ENCODE peak calls at places on chromosomes 13 and 19, in seven cellular contexts. One of them, this sample, is unnamed.
A peak's percentile ranks its signal among the peaks of the same experiment; 100 is the strongest.

GRCh38 chr19:9043524-9043923 is 33.3 kb upstream of the MUC16 start:
- DNase-seq in fibroblast of lung: peak; percentile 51
- DNase-seq in BE2C: no peak
- DNase-seq in heart right ventricle: no peak
- DNase-seq in pancreas: no peak
- DNase-seq in esophagus squamous epithelium: no peak
- DNase-seq in adrenal gland: no peak
- DNase-seq in this sample: no peak

GRCh38 chr13:25756916-25757315 is 294.9 kb downstream of the SHISA2 start:
- DNase-seq in fibroblast of lung: no peak
- DNase-seq in BE2C: no peak
- DNase-seq in heart right ventricle: no peak
- DNase-seq in pancreas: no peak
- DNase-seq in esophagus squamous epithelium: no peak
- DNase-seq in adrenal gland: no peak
- DNase-seq in this sample: no peak

GRCh38 chr13:106382569-106382968 is 152.9 kb downstream of the EFNB2 start:
- DNase-seq in fibroblast of lung: no peak
- DNase-seq in BE2C: no peak
- DNase-seq in heart right ventricle: no peak
- DNase-seq in pancreas: no peak
- DNase-seq in esophagus squamous epithelium: no peak
- DNase-seq in adrenal gland: no peak
- DNase-seq in this sample: no peak

GRCh38 chr13:113400621-113401451 is 36.9 kb upstream of the GRTP1 start:
- DNase-seq in fibroblast of lung: no peak
- DNase-seq in BE2C: no peak
- DNase-seq in heart right ventricle: peak; percentile 74
- DNase-seq in pancreas: no peak
- DNase-seq in esophagus squamous epithelium: no peak
- DNase-seq in adrenal gland: no peak
- DNase-seq in this sample: no peak

GRCh38 chr13:105389373-105389772 is 1146.1 kb downstream of the EFNB2 start:
- DNase-seq in fibroblast of lung: no peak
- DNase-seq in BE2C: no peak
- DNase-seq in heart right ventricle: no peak
- DNase-seq in pancreas: no peak
- DNase-seq in esophagus squamous epithelium: no peak
- DNase-seq in adrenal gland: no peak
- DNase-seq in this sample: no peak

GRCh38 chr19:28386080-28386869 is 826.7 kb downstream of the UQCRFS1 start:
- DNase-seq in fibroblast of lung: no peak
- DNase-seq in BE2C: no peak
- DNase-seq in heart right ventricle: no peak
- DNase-seq in pancreas: no peak
- DNase-seq in esophagus squamous epithelium: no peak
- DNase-seq in adrenal gland: no peak
- DNase-seq in this sample: no peak

GRCh38 chr19:49441210-49441959 is at the start of gene SLC17A7:
- DNase-seq in fibroblast of lung: no peak
- DNase-seq in BE2C: peak; percentile 65
- DNase-seq in heart right ventricle: peak; percentile 61
- DNase-seq in pancreas: no peak
- DNase-seq in esophagus squamous epithelium: no peak
- DNase-seq in adrenal gland: no peak
- DNase-seq in this sample: no peak

GRCh38 chr19:2083174-2083854 is 12.8 kb downstream of the MOB3A start:
- DNase-seq in fibroblast of lung: no peak
- DNase-seq in BE2C: no peak
- DNase-seq in heart right ventricle: no peak
- DNase-seq in pancreas: no peak
- DNase-seq in esophagus squamous epithelium: no peak
- DNase-seq in adrenal gland: no peak
- DNase-seq in this sample: no peak

GRCh38 chr19:55766466-55766865 is 2.5 kb upstream of the RFPL4AL1 start:
- DNase-seq in fibroblast of lung: no peak
- DNase-seq in BE2C: no peak
- DNase-seq in heart right ventricle: no peak
- DNase-seq in pancreas: no peak
- DNase-seq in esophagus squamous epithelium: no peak
- DNase-seq in adrenal gland: peak; percentile 15
- DNase-seq in this sample: no peak

GRCh38 chr19:48724796-48725753 is 5.5 kb upstream of the MAMSTR start:
- DNase-seq in fibroblast of lung: peak; percentile 81
- DNase-seq in BE2C: peak; percentile 64
- DNase-seq in heart right ventricle: no peak
- DNase-seq in pancreas: no peak
- DNase-seq in esophagus squamous epithelium: no peak
- DNase-seq in adrenal gland: peak; percentile 74
- DNase-seq in this sample: no peak

GRCh38 chr13:20702945-20703784 is at the start of gene IL17D:
- DNase-seq in fibroblast of lung: no peak
- DNase-seq in BE2C: peak; percentile 52
- DNase-seq in heart right ventricle: no peak
- DNase-seq in pancreas: peak; percentile 52
- DNase-seq in esophagus squamous epithelium: no peak
- DNase-seq in adrenal gland: no peak
- DNase-seq in this sample: no peak

GRCh38 chr13:33353210-33353609 is 67.7 kb upstream of the STARD13 start:
- DNase-seq in fibroblast of lung: no peak
- DNase-seq in BE2C: no peak
- DNase-seq in heart right ventricle: peak; percentile 36
- DNase-seq in pancreas: no peak
- DNase-seq in esophagus squamous epithelium: no peak
- DNase-seq in adrenal gland: peak; percentile 51
- DNase-seq in this sample: no peak

GRCh38 chr19:46609511-46610412 is 8.6 kb downstream of the CALM3 start:
- DNase-seq in fibroblast of lung: no peak
- DNase-seq in BE2C: no peak
- DNase-seq in heart right ventricle: no peak
- DNase-seq in pancreas: no peak
- DNase-seq in esophagus squamous epithelium: no peak
- DNase-seq in adrenal gland: peak; percentile 17
- DNase-seq in this sample: no peak

GRCh38 chr13:34250151-34250550 is 432.2 kb downstream of the RFC3 start:
- DNase-seq in fibroblast of lung: peak; percentile 72
- DNase-seq in BE2C: no peak
- DNase-seq in heart right ventricle: no peak
- DNase-seq in pancreas: no peak
- DNase-seq in esophagus squamous epithelium: no peak
- DNase-seq in adrenal gland: no peak
- DNase-seq in this sample: no peak

GRCh38 chr19:16062789-16063188 is 13.5 kb upstream of the TPM4 start:
- DNase-seq in fibroblast of lung: no peak
- DNase-seq in BE2C: peak; percentile 70
- DNase-seq in heart right ventricle: peak; percentile 60
- DNase-seq in pancreas: no peak
- DNase-seq in esophagus squamous epithelium: no peak
- DNase-seq in adrenal gland: no peak
- DNase-seq in this sample: peak; percentile 66

GRCh38 chr13:43389573-43389972 is 366.2 kb downstream of the DNAJC15 start:
- DNase-seq in fibroblast of lung: no peak
- DNase-seq in BE2C: no peak
- DNase-seq in heart right ventricle: no peak
- DNase-seq in pancreas: no peak
- DNase-seq in esophagus squamous epithelium: no peak
- DNase-seq in adrenal gland: no peak
- DNase-seq in this sample: no peak

GRCh38 chr19:2100719-2101061 is 4.0 kb downstream of the IZUMO4 start:
- DNase-seq in fibroblast of lung: no peak
- DNase-seq in BE2C: no peak
- DNase-seq in heart right ventricle: no peak
- DNase-seq in pancreas: no peak
- DNase-seq in esophagus squamous epithelium: no peak
- DNase-seq in adrenal gland: no peak
- DNase-seq in this sample: no peak

GRCh38 chr13:99636306-99636705 is 135.0 kb downstream of the TM9SF2 start:
- DNase-seq in fibroblast of lung: no peak
- DNase-seq in BE2C: no peak
- DNase-seq in heart right ventricle: no peak
- DNase-seq in pancreas: no peak
- DNase-seq in esophagus squamous epithelium: no peak
- DNase-seq in adrenal gland: no peak
- DNase-seq in this sample: no peak

GRCh38 chr13:77728265-77728966 is 30.9 kb downstream of the SLAIN1 start:
- DNase-seq in fibroblast of lung: peak; percentile 1
- DNase-seq in BE2C: no peak
- DNase-seq in heart right ventricle: no peak
- DNase-seq in pancreas: no peak
- DNase-seq in esophagus squamous epithelium: no peak
- DNase-seq in adrenal gland: no peak
- DNase-seq in this sample: no peak

GRCh38 chr13:100214886-100215285 is 126.0 kb downstream of the PCCA start:
- DNase-seq in fibroblast of lung: peak; percentile 93
- DNase-seq in BE2C: no peak
- DNase-seq in heart right ventricle: no peak
- DNase-seq in pancreas: no peak
- DNase-seq in esophagus squamous epithelium: no peak
- DNase-seq in adrenal gland: no peak
- DNase-seq in this sample: no peak

GRCh38 chr13:45439781-45440462 is 21.7 kb upstream of the SLC25A30 start:
- DNase-seq in fibroblast of lung: peak; percentile 6
- DNase-seq in BE2C: no peak
- DNase-seq in heart right ventricle: no peak
- DNase-seq in pancreas: no peak
- DNase-seq in esophagus squamous epithelium: no peak
- DNase-seq in adrenal gland: no peak
- DNase-seq in this sample: no peak

GRCh38 chr13:45439000-45439399 is 20.8 kb upstream of the SLC25A30 start:
- DNase-seq in fibroblast of lung: no peak
- DNase-seq in BE2C: no peak
- DNase-seq in heart right ventricle: no peak
- DNase-seq in pancreas: no peak
- DNase-seq in esophagus squamous epithelium: no peak
- DNase-seq in adrenal gland: no peak
- DNase-seq in this sample: no peak

GRCh38 chr13:45445053-45445452 is 19.7 kb upstream of the COG3 start:
- DNase-seq in fibroblast of lung: no peak
- DNase-seq in BE2C: no peak
- DNase-seq in heart right ventricle: no peak
- DNase-seq in pancreas: no peak
- DNase-seq in esophagus squamous epithelium: no peak
- DNase-seq in adrenal gland: no peak
- DNase-seq in this sample: no peak

GRCh38 chr13:45446181-45446580 is 18.6 kb upstream of the COG3 start:
- DNase-seq in fibroblast of lung: peak; percentile 71
- DNase-seq in BE2C: no peak
- DNase-seq in heart right ventricle: no peak
- DNase-seq in pancreas: no peak
- DNase-seq in esophagus squamous epithelium: no peak
- DNase-seq in adrenal gland: no peak
- DNase-seq in this sample: no peak

GRCh38 chr13:45441633-45442032 is 23.1 kb upstream of the COG3 start:
- DNase-seq in fibroblast of lung: peak; percentile 29
- DNase-seq in BE2C: no peak
- DNase-seq in heart right ventricle: no peak
- DNase-seq in pancreas: no peak
- DNase-seq in esophagus squamous epithelium: no peak
- DNase-seq in adrenal gland: no peak
- DNase-seq in this sample: no peak
- TF ChIP-seq CTCF in fibroblast of lung: peak; percentile 5
- TF ChIP-seq CTCF in BE2C: no peak
- TF ChIP-seq CTCF in heart right ventricle: no peak
- TF ChIP-seq CTCF in pancreas: no peak
- TF ChIP-seq CTCF in esophagus squamous epithelium: peak; percentile 8
- TF ChIP-seq CTCF in adrenal gland: peak; percentile 51
- TF ChIP-seq CTCF in this sample: no peak

GRCh38 chr13:36475468-36475867 is 43.2 kb downstream of the CCNA1 start:
- DNase-seq in fibroblast of lung: peak; percentile 5
- DNase-seq in BE2C: no peak
- DNase-seq in heart right ventricle: no peak
- DNase-seq in pancreas: no peak
- DNase-seq in esophagus squamous epithelium: no peak
- DNase-seq in adrenal gland: no peak
- DNase-seq in this sample: no peak
- TF ChIP-seq CTCF in fibroblast of lung: no peak
- TF ChIP-seq CTCF in BE2C: peak; percentile 2
- TF ChIP-seq CTCF in heart right ventricle: no peak
- TF ChIP-seq CTCF in pancreas: no peak
- TF ChIP-seq CTCF in esophagus squamous epithelium: no peak
- TF ChIP-seq CTCF in adrenal gland: no peak
- TF ChIP-seq CTCF in this sample: no peak

GRCh38 chr19:10769533-10770491 is 51.9 kb downstream of the DNM2 start:
- DNase-seq in fibroblast of lung: no peak
- DNase-seq in BE2C: peak; percentile 51
- DNase-seq in heart right ventricle: peak; percentile 66
- DNase-seq in pancreas: peak; percentile 67
- DNase-seq in esophagus squamous epithelium: no peak
- DNase-seq in adrenal gland: peak; percentile 82
- DNase-seq in this sample: no peak
- TF ChIP-seq CTCF in fibroblast of lung: peak; percentile 33
- TF ChIP-seq CTCF in BE2C: peak; percentile 62
- TF ChIP-seq CTCF in heart right ventricle: no peak
- TF ChIP-seq CTCF in pancreas: no peak
- TF ChIP-seq CTCF in esophagus squamous epithelium: peak; percentile 28
- TF ChIP-seq CTCF in adrenal gland: peak; percentile 61
- TF ChIP-seq CTCF in this sample: no peak

GRCh38 chr13:60226507-60226906 is 62.8 kb upstream of the DIAPH3 start:
- DNase-seq in fibroblast of lung: peak; percentile 14
- DNase-seq in BE2C: peak; percentile 70
- DNase-seq in heart right ventricle: no peak
- DNase-seq in pancreas: peak; percentile 14
- DNase-seq in esophagus squamous epithelium: no peak
- DNase-seq in adrenal gland: no peak
- DNase-seq in this sample: no peak
- TF ChIP-seq CTCF in fibroblast of lung: peak; percentile 55
- TF ChIP-seq CTCF in BE2C: peak; percentile 81
- TF ChIP-seq CTCF in heart right ventricle: no peak
- TF ChIP-seq CTCF in pancreas: no peak
- TF ChIP-seq CTCF in esophagus squamous epithelium: peak; percentile 9
- TF ChIP-seq CTCF in adrenal gland: peak; percentile 29
- TF ChIP-seq CTCF in this sample: no peak

GRCh38 chr19:42561512-42561911 is 33.2 kb downstream of the CEACAM8 start:
- DNase-seq in fibroblast of lung: no peak
- DNase-seq in BE2C: no peak
- DNase-seq in heart right ventricle: no peak
- DNase-seq in pancreas: no peak
- DNase-seq in esophagus squamous epithelium: no peak
- DNase-seq in adrenal gland: no peak
- DNase-seq in this sample: no peak
- TF ChIP-seq CTCF in fibroblast of lung: no peak
- TF ChIP-seq CTCF in BE2C: no peak
- TF ChIP-seq CTCF in heart right ventricle: no peak
- TF ChIP-seq CTCF in pancreas: no peak
- TF ChIP-seq CTCF in esophagus squamous epithelium: no peak
- TF ChIP-seq CTCF in adrenal gland: no peak
- TF ChIP-seq CTCF in this sample: no peak

This sample was measured in omental fat pad.